ENCODE peak calls at places on chromosomes 13 and 19, in nine cellular contexts. M, B, X, O, Z, L, I, V and G are unnamed samples.

GRCh38 chr19:5929179-5929578 is 15.1 kb downstream of the CAPS start:
- DNase-seq in M (no peak), B (no peak), X (no peak), V (no peak), L (no peak), I (no peak), Z (no peak), O (no peak), G (no peak)

GRCh38 chr13:62320129-62320724 is 904.6 kb upstream of the PCDH20 start:
- DNase-seq in V (peak), I (no peak), L (no peak), O (peak), Z (peak), M (peak), X (no peak), B (no peak), G (peak)

GRCh38 chr13:97567510-97568243 is 133.7 kb downstream of the RAP2A start:
- DNase-seq in X (no peak), V (no peak), L (no peak), I (no peak), M (no peak), Z (peak), B (no peak), O (peak), G (no peak)

GRCh38 chr13:111099292-111099691 is 15.8 kb upstream of the ARHGEF7 start:
- DNase-seq in O (no peak), V (no peak), I (no peak), B (no peak), L (no peak), M (no peak), Z (no peak), X (no peak), G (no peak)

GRCh38 chr19:10517760-10518443 is 655 bp upstream of the S1PR5 start:
- DNase-seq in O (no peak), L (peak), V (no peak), I (no peak), Z (peak), B (no peak), M (no peak), X (no peak), G (no peak)

GRCh38 chr13:27920677-27921420 is 1.0 kb downstream of the PDX1 start:
- DNase-seq in Z (peak), M (no peak), V (no peak), X (no peak), B (peak), I (no peak), O (no peak), L (no peak), G (no peak)

GRCh38 chr13:59487883-59488282 is 675.8 kb downstream of the DIAPH3 start:
- DNase-seq in V (no peak), L (no peak), Z (no peak), M (no peak), B (no peak), X (no peak), I (no peak), O (no peak), G (no peak)

GRCh38 chr19:22428299-22428913 is 6.3 kb upstream of the ZNF98 start:
- DNase-seq in L (no peak), Z (no peak), X (no peak), O (no peak), V (no peak), B (no peak), I (no peak), M (no peak), G (no peak)

GRCh38 chr19:14450168-14450874 is 17.2 kb downstream of the PKN1 start:
- DNase-seq in V (no peak), M (no peak), X (peak), Z (no peak), I (no peak), O (no peak), L (no peak), B (peak), G (no peak)

GRCh38 chr19:49067554-49067953 is 2.9 kb upstream of the NTF4 start:
- DNase-seq in L (no peak), V (no peak), I (no peak), M (no peak), Z (no peak), B (no peak), O (no peak), X (no peak), G (no peak)

GRCh38 chr19:33772102-33772857 is 24.4 kb upstream of the KCTD15 start:
- DNase-seq in Z (no peak), L (no peak), M (no peak), B (no peak), X (no peak), V (no peak), I (no peak), O (no peak), G (no peak)

GRCh38 chr19:10661946-10662345 is 7.8 kb downstream of the ILF3 start:
- DNase-seq in Z (no peak), B (no peak), I (no peak), L (no peak), X (no peak), O (no peak), M (no peak), V (no peak), G (no peak)

GRCh38 chr19:18999016-18999758 is 34.1 kb downstream of the SUGP2 start:
- DNase-seq in Z (peak), V (no peak), M (no peak), X (no peak), L (no peak), I (no peak), B (no peak), O (no peak), G (no peak)

GRCh38 chr13:112733112-112733511 is 43.3 kb downstream of the ATP11A start:
- DNase-seq in M (no peak), O (no peak), V (peak), I (peak), B (no peak), X (peak), Z (no peak), L (no peak), G (no peak)

GRCh38 chr13:21060063-21060826 is 1.1 kb downstream of the LATS2 start:
- DNase-seq in L (no peak), M (no peak), Z (peak), O (no peak), V (no peak), B (peak), X (peak), I (no peak), G (no peak)

GRCh38 chr19:42285546-42285945 is 16.4 kb upstream of the PRR19 start:
- DNase-seq in V (no peak), O (no peak), X (peak), L (no peak), B (no peak), Z (no peak), I (no peak), M (no peak), G (no peak)

GRCh38 chr13:81540777-81541176 is 1199.9 kb upstream of the SPRY2 start:
- DNase-seq in I (no peak), V (no peak), O (no peak), B (no peak), X (no peak), Z (peak), L (no peak), M (peak), G (no peak)

GRCh38 chr19:17289489-17289888 is 7.8 kb downstream of the ANKLE1 start:
- DNase-seq in X (peak), V (no peak), L (no peak), O (no peak), Z (peak), M (peak), I (peak), B (peak), G (no peak)

GRCh38 chr13:106612688-106613087 is 44.8 kb upstream of the ARGLU1 start:
- DNase-seq in M (peak), I (no peak), O (no peak), L (no peak), Z (peak), V (no peak), B (no peak), X (peak), G (no peak)

GRCh38 chr19:35995655-35995993 is 636 bp downstream of the SDHAF1 start:
- DNase-seq in M (no peak), X (peak), I (peak), B (peak), L (no peak), Z (peak), O (no peak), V (no peak), G (no peak)

GRCh38 chr13:43132228-43132627 is 108.8 kb downstream of the DNAJC15 start:
- DNase-seq in V (no peak), X (no peak), B (no peak), M (peak), Z (peak), I (no peak), O (no peak), L (no peak), G (peak)

GRCh38 chr19:38527466-38528136 is 90.2 kb downstream of the MAP4K1 start:
- DNase-seq in Z (no peak), O (no peak), I (no peak), M (no peak), V (no peak), X (no peak), L (no peak), B (no peak), G (no peak)

GRCh38 chr13:24864579-24864978 is 100.6 kb downstream of the RNF17 start:
- DNase-seq in B (no peak), M (no peak), L (no peak), I (no peak), Z (no peak), X (no peak), O (no peak), V (no peak), G (no peak)

GRCh38 chr13:93786846-93787245 is 560.2 kb downstream of the GPC6 start:
- DNase-seq in I (no peak), B (no peak), Z (peak), X (no peak), L (no peak), M (no peak), V (peak), O (no peak), G (no peak)

GRCh38 chr19:38270587-38271167 is 6.3 kb downstream of the SPINT2 start:
- DNase-seq in Z (no peak), X (no peak), O (no peak), V (no peak), L (no peak), I (no peak), M (no peak), B (no peak), G (no peak)

GRCh38 chr19:39499082-39499642 is 415 bp downstream of the DLL3 start:
- DNase-seq in O (no peak), L (no peak), V (no peak), X (no peak), Z (peak), I (peak), M (no peak), B (peak), G (no peak)

GRCh38 chr19:7978196-7978825 is 27.1 kb downstream of the ELAVL1 start:
- DNase-seq in L (no peak), M (no peak), Z (no peak), B (no peak), O (no peak), X (no peak), V (no peak), I (no peak), G (no peak)

GRCh38 chr19:5150331-5150901 is 181.5 kb downstream of the KDM4B start:
- DNase-seq in V (no peak), O (no peak), B (no peak), X (peak), M (no peak), L (no peak), Z (no peak), I (no peak), G (no peak)

GRCh38 chr19:44671400-44671799 is at the start of gene CEACAM19:
- DNase-seq in M (no peak), O (no peak), I (no peak), Z (no peak), V (no peak), B (no peak), X (no peak), L (no peak), G (no peak)

GRCh38 chr13:20197361-20197834 is 4.7 kb upstream of the GJB2 start:
- DNase-seq in I (no peak), Z (peak), V (no peak), O (no peak), B (no peak), L (no peak), M (peak), X (no peak), G (no peak)

GRCh38 chr13:37187611-37188010 is 82.1 kb upstream of the CSNK1A1L start:
- DNase-seq in B (no peak), Z (no peak), V (no peak), O (no peak), X (no peak), M (no peak), I (no peak), L (no peak), G (no peak)

GRCh38 chr13:51435002-51435578 is 17.7 kb downstream of the INTS6 start:
- DNase-seq in B (no peak), X (no peak), O (no peak), I (no peak), Z (peak), V (no peak), L (no peak), M (no peak), G (no peak)

GRCh38 chr19:35513231-35513974 is at the start of gene DMKN:
- DNase-seq in B (no peak), L (no peak), M (no peak), X (no peak), I (no peak), O (peak), Z (peak), V (no peak), G (no peak)

GRCh38 chr13:114151565-114152284 is 19.3 kb upstream of the RASA3 start:
- DNase-seq in X (no peak), L (no peak), M (no peak), Z (peak), I (peak), V (no peak), O (no peak), B (peak), G (no peak)

GRCh38 chr13:21817878-21818277 is 147.0 kb downstream of the FGF9 start:
- DNase-seq in B (no peak), M (no peak), X (no peak), O (no peak), V (no peak), Z (no peak), L (no peak), I (no peak), G (no peak)

GRCh38 chr13:108190897-108191296 is 24.4 kb downstream of the LIG4 start:
- DNase-seq in M (no peak), O (no peak), Z (no peak), B (no peak), L (no peak), I (no peak), X (no peak), V (no peak), G (no peak)